ENCODE peak calls at places on chromosomes 13 and 19, in four cellular contexts. One of them, this sample, is unnamed.
A peak's percentile ranks its signal among the peaks of the same experiment; 100 is the strongest.

GRCh38 chr13:99895999-99896695 is 75.4 kb downstream of the ZIC5 start:
- DNase-seq in body of pancreas: no peak
- DNase-seq in A673: no peak
- DNase-seq in mammary epithelial cell: no peak
- DNase-seq in this sample: no peak

GRCh38 chr19:28827382-28827781 is 385.6 kb downstream of the UQCRFS1 start:
- DNase-seq in body of pancreas: no peak
- DNase-seq in A673: no peak
- DNase-seq in mammary epithelial cell: no peak
- DNase-seq in this sample: no peak

GRCh38 chr19:51687791-51688664 is 5.1 kb upstream of the SPACA6 start:
- DNase-seq in body of pancreas: peak; percentile 34
- DNase-seq in A673: peak; percentile 21
- DNase-seq in mammary epithelial cell: peak; percentile 70
- DNase-seq in this sample: peak; percentile 25

GRCh38 chr19:47673426-47673825 is 39.8 kb upstream of the EHD2 start:
- DNase-seq in body of pancreas: no peak
- DNase-seq in A673: no peak
- DNase-seq in mammary epithelial cell: no peak
- DNase-seq in this sample: no peak

GRCh38 chr19:13429563-13429962 is 76.7 kb downstream of the CACNA1A start:
- DNase-seq in body of pancreas: no peak
- DNase-seq in A673: no peak
- DNase-seq in mammary epithelial cell: no peak
- DNase-seq in this sample: no peak

GRCh38 chr13:24892844-24893243 is 128.9 kb downstream of the RNF17 start:
- DNase-seq in body of pancreas: no peak
- DNase-seq in A673: no peak
- DNase-seq in mammary epithelial cell: no peak
- DNase-seq in this sample: no peak

GRCh38 chr13:26621731-26622401 is 64.4 kb downstream of the WASF3 start:
- DNase-seq in body of pancreas: no peak
- DNase-seq in A673: no peak
- DNase-seq in mammary epithelial cell: no peak
- DNase-seq in this sample: no peak

GRCh38 chr19:33459691-33460090 is 61.9 kb downstream of the PEPD start:
- DNase-seq in body of pancreas: no peak
- DNase-seq in A673: no peak
- DNase-seq in mammary epithelial cell: no peak
- DNase-seq in this sample: no peak

GRCh38 chr19:3969435-3970312 is 1.2 kb downstream of the DAPK3 start:
- DNase-seq in body of pancreas: no peak
- DNase-seq in A673: peak; percentile 65
- DNase-seq in mammary epithelial cell: peak; percentile 95
- DNase-seq in this sample: no peak

GRCh38 chr19:54035215-54036178 is 28.2 kb downstream of the VSTM1 start:
- DNase-seq in body of pancreas: no peak
- DNase-seq in A673: peak; percentile 66
- DNase-seq in mammary epithelial cell: peak; percentile 59
- DNase-seq in this sample: no peak

GRCh38 chr13:98279473-98280175 is 102.6 kb upstream of the RNF113B start:
- DNase-seq in body of pancreas: no peak
- DNase-seq in A673: no peak
- DNase-seq in mammary epithelial cell: no peak
- DNase-seq in this sample: no peak

GRCh38 chr13:114108141-114108761 is 24.2 kb downstream of the RASA3 start:
- DNase-seq in body of pancreas: no peak
- DNase-seq in A673: no peak
- DNase-seq in mammary epithelial cell: no peak
- DNase-seq in this sample: peak; percentile 1

GRCh38 chr13:83121904-83122303 is 760.4 kb downstream of the SLITRK1 start:
- DNase-seq in body of pancreas: no peak
- DNase-seq in A673: peak; percentile 7
- DNase-seq in mammary epithelial cell: no peak
- DNase-seq in this sample: no peak

GRCh38 chr19:39398297-39398864 is 7.2 kb downstream of the MED29 start:
- DNase-seq in body of pancreas: peak; percentile 84
- DNase-seq in A673: no peak
- DNase-seq in mammary epithelial cell: peak; percentile 88
- DNase-seq in this sample: peak; percentile 92

GRCh38 chr19:39277598-39277997 is 9.4 kb downstream of the IFNL2 start:
- DNase-seq in body of pancreas: no peak
- DNase-seq in A673: no peak
- DNase-seq in mammary epithelial cell: no peak
- DNase-seq in this sample: no peak

GRCh38 chr13:28099396-28100148 is 804 bp downstream of the FLT3 start:
- DNase-seq in body of pancreas: no peak
- DNase-seq in A673: no peak
- DNase-seq in mammary epithelial cell: no peak
- DNase-seq in this sample: no peak

GRCh38 chr13:98305670-98306069 is 128.6 kb upstream of the RNF113B start:
- DNase-seq in body of pancreas: no peak
- DNase-seq in A673: no peak
- DNase-seq in mammary epithelial cell: no peak
- DNase-seq in this sample: no peak

GRCh38 chr13:111614613-111615012 is 294.2 kb downstream of the TEX29 start:
- DNase-seq in body of pancreas: no peak
- DNase-seq in A673: no peak
- DNase-seq in mammary epithelial cell: no peak
- DNase-seq in this sample: no peak

GRCh38 chr13:93529961-93530360 is 303.4 kb downstream of the GPC6 start:
- DNase-seq in body of pancreas: no peak
- DNase-seq in A673: no peak
- DNase-seq in mammary epithelial cell: no peak
- DNase-seq in this sample: no peak

GRCh38 chr13:95608640-95609280 is 35.7 kb downstream of the DZIP1 start:
- DNase-seq in body of pancreas: no peak
- DNase-seq in A673: no peak
- DNase-seq in mammary epithelial cell: no peak
- DNase-seq in this sample: no peak

GRCh38 chr13:100269837-100270236 is 180.9 kb downstream of the PCCA start:
- DNase-seq in body of pancreas: peak; percentile 63
- DNase-seq in A673: peak; percentile 75
- DNase-seq in mammary epithelial cell: peak; percentile 12
- DNase-seq in this sample: peak; percentile 69

GRCh38 chr13:28513745-28514144 is 18.8 kb upstream of the FLT1 start:
- DNase-seq in body of pancreas: no peak
- DNase-seq in A673: no peak
- DNase-seq in mammary epithelial cell: no peak
- DNase-seq in this sample: no peak

GRCh38 chr19:57664269-57665127 is 4.2 kb upstream of the ZSCAN4 start:
- DNase-seq in body of pancreas: peak; percentile 22
- DNase-seq in A673: peak; percentile 39
- DNase-seq in mammary epithelial cell: peak; percentile 39
- DNase-seq in this sample: peak; percentile 56

GRCh38 chr19:48918071-48918470 is 15.4 kb upstream of the DHDH start:
- DNase-seq in body of pancreas: no peak
- DNase-seq in A673: no peak
- DNase-seq in mammary epithelial cell: no peak
- DNase-seq in this sample: no peak

GRCh38 chr13:32824061-32824460 is 192.2 kb upstream of the KL start:
- DNase-seq in body of pancreas: no peak
- DNase-seq in A673: no peak
- DNase-seq in mammary epithelial cell: no peak
- DNase-seq in this sample: no peak

GRCh38 chr13:33970746-33971145 is 152.8 kb downstream of the RFC3 start:
- DNase-seq in body of pancreas: no peak
- DNase-seq in A673: no peak
- DNase-seq in mammary epithelial cell: no peak
- DNase-seq in this sample: no peak

GRCh38 chr13:44506719-44507118 is 69.4 kb downstream of the TSC22D1 start:
- DNase-seq in body of pancreas: no peak
- DNase-seq in A673: no peak
- DNase-seq in mammary epithelial cell: no peak
- DNase-seq in this sample: no peak

GRCh38 chr13:41017744-41018582 is 1.2 kb downstream of the ELF1 start:
- DNase-seq in body of pancreas: no peak
- DNase-seq in A673: no peak
- DNase-seq in mammary epithelial cell: peak; percentile 19
- DNase-seq in this sample: no peak

GRCh38 chr19:1183543-1184172 is 9.6 kb upstream of the SBNO2 start:
- DNase-seq in body of pancreas: peak; percentile 74
- DNase-seq in A673: no peak
- DNase-seq in mammary epithelial cell: peak; percentile 92
- DNase-seq in this sample: peak; percentile 82

GRCh38 chr19:55473201-55473600 is 3.2 kb upstream of the ZNF628 start:
- DNase-seq in body of pancreas: no peak
- DNase-seq in A673: no peak
- DNase-seq in mammary epithelial cell: no peak
- DNase-seq in this sample: no peak

GRCh38 chr19:38440592-38440991 is 7.1 kb downstream of the RYR1 start:
- DNase-seq in body of pancreas: no peak
- DNase-seq in A673: no peak
- DNase-seq in mammary epithelial cell: no peak
- DNase-seq in this sample: no peak

GRCh38 chr19:42032428-42032827 is 37.6 kb downstream of the GRIK5 start:
- DNase-seq in body of pancreas: no peak
- DNase-seq in A673: peak; percentile 93
- DNase-seq in mammary epithelial cell: no peak
- DNase-seq in this sample: no peak

GRCh38 chr13:99468971-99469545 is 32.2 kb upstream of the TM9SF2 start:
- DNase-seq in body of pancreas: no peak
- DNase-seq in A673: peak; percentile 46
- DNase-seq in mammary epithelial cell: no peak
- DNase-seq in this sample: no peak

GRCh38 chr19:19477705-19478383 is 37.5 kb downstream of the TSSK6 start:
- DNase-seq in body of pancreas: no peak
- DNase-seq in A673: no peak
- DNase-seq in mammary epithelial cell: no peak
- DNase-seq in this sample: peak; percentile 79

GRCh38 chr13:46232281-46232680 is 20.6 kb downstream of the LRRC63 start:
- DNase-seq in body of pancreas: no peak
- DNase-seq in A673: no peak
- DNase-seq in mammary epithelial cell: no peak
- DNase-seq in this sample: no peak

GRCh38 chr19:489418-490196 is 6.7 kb upstream of the MADCAM1 start:
- DNase-seq in body of pancreas: no peak
- DNase-seq in A673: no peak
- DNase-seq in mammary epithelial cell: no peak
- DNase-seq in this sample: no peak

GRCh38 chr19:6769006-6769637 is 1.9 kb upstream of the SH2D3A start:
- DNase-seq in body of pancreas: no peak
- DNase-seq in A673: no peak
- DNase-seq in mammary epithelial cell: no peak
- DNase-seq in this sample: no peak
- TF ChIP-seq CTCF in body of pancreas: peak; percentile 30
- TF ChIP-seq CTCF in A673: peak; percentile 26
- TF ChIP-seq CTCF in mammary epithelial cell: peak; percentile 27
- TF ChIP-seq CTCF in this sample: no peak

GRCh38 chr13:91426913-91427312 is 28.5 kb downstream of the GPC5 start:
- DNase-seq in body of pancreas: no peak
- DNase-seq in A673: no peak
- DNase-seq in mammary epithelial cell: no peak
- DNase-seq in this sample: no peak
- H3K4me3 ChIP-seq in body of pancreas: no peak overlapping the region
- H3K4me3 ChIP-seq in A673: no peak overlapping the region
- H3K4me3 ChIP-seq in mammary epithelial cell: no peak overlapping the region
- H3K4me3 ChIP-seq in this sample: no peak overlapping the region

DNA sequence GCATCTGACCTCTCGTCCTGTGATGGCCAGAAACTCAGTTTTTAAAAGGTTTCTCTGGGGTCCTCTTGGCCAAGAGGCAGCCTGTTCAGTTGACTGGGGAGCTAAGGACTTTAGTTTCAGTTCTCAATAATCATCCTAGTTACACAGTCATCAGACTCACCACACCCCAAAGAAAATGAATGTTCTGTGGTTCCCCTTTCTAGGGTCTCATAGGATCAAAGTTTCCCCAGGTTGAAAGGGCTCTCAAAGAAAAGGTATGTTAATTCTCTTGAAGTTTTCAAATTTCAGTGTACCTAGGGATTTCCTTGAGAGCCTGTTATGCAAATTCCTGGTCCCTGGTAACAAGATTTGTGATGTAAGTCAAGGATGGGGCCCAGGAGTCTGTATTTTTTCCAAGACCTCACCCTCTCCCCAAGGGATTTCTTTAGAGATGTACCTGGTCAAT is 94.9 kb downstream of the FAM216B start:
- DNase-seq in body of pancreas: no peak
- DNase-seq in A673: no peak
- DNase-seq in mammary epithelial cell: peak; percentile 12
- DNase-seq in this sample: no peak
- TF ChIP-seq CTCF in body of pancreas: no peak
- TF ChIP-seq CTCF in A673: no peak
- TF ChIP-seq CTCF in mammary epithelial cell: no peak
- TF ChIP-seq CTCF in this sample: no peak

GRCh38 chr19:18104793-18105131 is 7.2 kb downstream of the MAST3 start:
- DNase-seq in body of pancreas: no peak
- DNase-seq in A673: no peak
- DNase-seq in mammary epithelial cell: no peak
- DNase-seq in this sample: no peak
- H3K4me3 ChIP-seq in body of pancreas: no peak overlapping the region
- H3K4me3 ChIP-seq in A673: peak overlapping the region; percentile 38
- H3K4me3 ChIP-seq in mammary epithelial cell: peak overlapping the region; percentile 14
- H3K4me3 ChIP-seq in this sample: no peak overlapping the region

This sample was measured in mucosa of descending colon.